ENCODE peak calls at places on chromosome 20, in ten cellular contexts. One of them, this sample, is unnamed.

GRCh38 chr20:36461600-36462439 is 79.5 kb upstream of the MYL9 start:
- DNase-seq in AG09309: no peak
- DNase-seq in GM10248: peak
- DNase-seq in Panc1: no peak
- DNase-seq in Calu3: peak
- DNase-seq in heart left ventricle: peak
- DNase-seq in pancreas: peak
- DNase-seq in transverse colon: peak
- DNase-seq in fibroblast of lung: peak
- DNase-seq in GM20000: no peak
- DNase-seq in this sample: peak

GRCh38 chr20:47993817-47994216 is 208.5 kb upstream of the SULF2 start:
- DNase-seq in Panc1: no peak
- DNase-seq in heart left ventricle: no peak
- DNase-seq in AG09309: no peak
- DNase-seq in GM10248: no peak
- DNase-seq in fibroblast of lung: no peak
- DNase-seq in pancreas: no peak
- DNase-seq in GM20000: no peak
- DNase-seq in Calu3: no peak
- DNase-seq in transverse colon: no peak
- DNase-seq in this sample: no peak

GRCh38 chr20:34581341-34582189 is 23.0 kb downstream of the MAP1LC3A start:
- DNase-seq in Panc1: no peak
- DNase-seq in GM10248: peak
- DNase-seq in transverse colon: no peak
- DNase-seq in fibroblast of lung: peak
- DNase-seq in AG09309: no peak
- DNase-seq in Calu3: no peak
- DNase-seq in pancreas: no peak
- DNase-seq in GM20000: peak
- DNase-seq in heart left ventricle: peak
- DNase-seq in this sample: peak

GRCh38 chr20:33541074-33541473 is 51.2 kb downstream of the CBFA2T2 start:
- DNase-seq in AG09309: no peak
- DNase-seq in heart left ventricle: no peak
- DNase-seq in Panc1: no peak
- DNase-seq in Calu3: no peak
- DNase-seq in transverse colon: no peak
- DNase-seq in GM20000: no peak
- DNase-seq in pancreas: no peak
- DNase-seq in fibroblast of lung: no peak
- DNase-seq in GM10248: no peak
- DNase-seq in this sample: no peak

GRCh38 chr20:1185316-1185741 is 548 bp upstream of the TMEM74B start:
- DNase-seq in fibroblast of lung: no peak
- DNase-seq in Panc1: no peak
- DNase-seq in Calu3: no peak
- DNase-seq in transverse colon: no peak
- DNase-seq in GM10248: peak
- DNase-seq in GM20000: peak
- DNase-seq in AG09309: no peak
- DNase-seq in heart left ventricle: no peak
- DNase-seq in pancreas: no peak
- DNase-seq in this sample: peak

GRCh38 chr20:19881080-19881840 is 123.2 kb downstream of the RIN2 start:
- DNase-seq in GM10248: no peak
- DNase-seq in AG09309: no peak
- DNase-seq in GM20000: no peak
- DNase-seq in Panc1: no peak
- DNase-seq in transverse colon: no peak
- DNase-seq in Calu3: no peak
- DNase-seq in heart left ventricle: no peak
- DNase-seq in fibroblast of lung: no peak
- DNase-seq in pancreas: no peak
- DNase-seq in this sample: no peak

GRCh38 chr20:4966826-4967751 is 34.2 kb downstream of the SLC23A2 start:
- DNase-seq in pancreas: no peak
- DNase-seq in GM10248: no peak
- DNase-seq in Calu3: no peak
- DNase-seq in fibroblast of lung: no peak
- DNase-seq in AG09309: no peak
- DNase-seq in transverse colon: no peak
- DNase-seq in Panc1: no peak
- DNase-seq in heart left ventricle: no peak
- DNase-seq in GM20000: no peak
- DNase-seq in this sample: no peak

GRCh38 chr20:32980131-32980941 is 23.9 kb downstream of the SUN5 start:
- DNase-seq in Calu3: no peak
- DNase-seq in GM10248: no peak
- DNase-seq in pancreas: no peak
- DNase-seq in transverse colon: no peak
- DNase-seq in AG09309: no peak
- DNase-seq in GM20000: no peak
- DNase-seq in Panc1: no peak
- DNase-seq in fibroblast of lung: peak
- DNase-seq in heart left ventricle: no peak
- DNase-seq in this sample: no peak

GRCh38 chr20:17571967-17572638 is 2.2 kb downstream of the DSTN start:
- DNase-seq in GM20000: no peak
- DNase-seq in transverse colon: no peak
- DNase-seq in Panc1: no peak
- DNase-seq in pancreas: no peak
- DNase-seq in heart left ventricle: no peak
- DNase-seq in GM10248: no peak
- DNase-seq in Calu3: no peak
- DNase-seq in AG09309: no peak
- DNase-seq in fibroblast of lung: no peak
- DNase-seq in this sample: no peak

GRCh38 chr20:6162239-6162638 is 39.4 kb upstream of the FERMT1 start:
- DNase-seq in Panc1: no peak
- DNase-seq in transverse colon: no peak
- DNase-seq in AG09309: no peak
- DNase-seq in Calu3: no peak
- DNase-seq in fibroblast of lung: peak
- DNase-seq in heart left ventricle: peak
- DNase-seq in GM20000: no peak
- DNase-seq in pancreas: peak
- DNase-seq in GM10248: no peak
- DNase-seq in this sample: no peak

GRCh38 chr20:62804632-62805364 is at the start of gene OGFR:
- DNase-seq in GM20000: peak
- DNase-seq in heart left ventricle: peak
- DNase-seq in transverse colon: peak
- DNase-seq in pancreas: no peak
- DNase-seq in GM10248: peak
- DNase-seq in AG09309: no peak
- DNase-seq in Calu3: peak
- DNase-seq in fibroblast of lung: peak
- DNase-seq in Panc1: no peak
- DNase-seq in this sample: peak

GRCh38 chr20:31587545-31588389 is 17.3 kb upstream of the ID1 start:
- DNase-seq in fibroblast of lung: peak
- DNase-seq in heart left ventricle: peak
- DNase-seq in GM10248: peak
- DNase-seq in AG09309: no peak
- DNase-seq in pancreas: peak
- DNase-seq in transverse colon: peak
- DNase-seq in Panc1: no peak
- DNase-seq in GM20000: peak
- DNase-seq in Calu3: no peak
- DNase-seq in this sample: peak

GRCh38 chr20:58174708-58175287 is 53.7 kb downstream of the ANKRD60 start:
- DNase-seq in heart left ventricle: peak
- DNase-seq in GM20000: no peak
- DNase-seq in fibroblast of lung: no peak
- DNase-seq in pancreas: no peak
- DNase-seq in GM10248: no peak
- DNase-seq in transverse colon: peak
- DNase-seq in AG09309: no peak
- DNase-seq in Panc1: no peak
- DNase-seq in Calu3: no peak
- DNase-seq in this sample: no peak

GRCh38 chr20:49540696-49541435 is 27.1 kb downstream of the PTGIS start:
- DNase-seq in pancreas: no peak
- DNase-seq in Calu3: no peak
- DNase-seq in GM10248: no peak
- DNase-seq in GM20000: no peak
- DNase-seq in fibroblast of lung: no peak
- DNase-seq in transverse colon: no peak
- DNase-seq in Panc1: no peak
- DNase-seq in heart left ventricle: no peak
- DNase-seq in AG09309: no peak
- DNase-seq in this sample: no peak

GRCh38 chr20:6689339-6689973 is 78.0 kb upstream of the BMP2 start:
- DNase-seq in AG09309: no peak
- DNase-seq in GM10248: no peak
- DNase-seq in fibroblast of lung: no peak
- DNase-seq in pancreas: no peak
- DNase-seq in GM20000: no peak
- DNase-seq in heart left ventricle: no peak
- DNase-seq in Calu3: no peak
- DNase-seq in Panc1: no peak
- DNase-seq in transverse colon: no peak
- DNase-seq in this sample: no peak

GRCh38 chr20:23145281-23145700 is 59.2 kb upstream of the CD93 start:
- DNase-seq in transverse colon: peak
- DNase-seq in Panc1: no peak
- DNase-seq in fibroblast of lung: peak
- DNase-seq in pancreas: no peak
- DNase-seq in GM20000: no peak
- DNase-seq in GM10248: no peak
- DNase-seq in heart left ventricle: peak
- DNase-seq in Calu3: no peak
- DNase-seq in AG09309: peak
- DNase-seq in this sample: no peak

DNA sequence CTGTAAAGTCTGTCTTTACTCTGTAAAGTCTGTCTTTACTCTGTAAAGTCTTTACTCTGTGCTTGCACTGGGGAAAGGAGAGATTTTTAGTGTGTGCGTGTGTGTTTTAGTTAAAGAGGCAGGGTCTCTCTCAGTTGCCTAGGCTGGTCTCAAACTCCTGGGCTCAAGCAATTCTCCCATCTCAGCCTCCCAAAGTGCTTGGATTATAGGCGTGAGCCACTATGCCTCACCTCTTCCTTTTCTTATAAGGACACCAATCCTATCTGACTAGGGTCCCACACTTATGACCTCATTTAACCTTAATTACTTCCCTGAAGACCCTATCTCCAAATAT is 93.8 kb downstream of the JPH2 start:
- DNase-seq in Panc1: no peak
- DNase-seq in fibroblast of lung: no peak
- DNase-seq in heart left ventricle: no peak
- DNase-seq in AG09309: no peak
- DNase-seq in pancreas: no peak
- DNase-seq in GM10248: no peak
- DNase-seq in GM20000: no peak
- DNase-seq in transverse colon: no peak
- DNase-seq in Calu3: no peak
- DNase-seq in this sample: no peak
- TF ChIP-seq CTCF in Panc1: peak
- TF ChIP-seq CTCF in fibroblast of lung: no peak
- TF ChIP-seq CTCF in heart left ventricle: no peak
- TF ChIP-seq CTCF in AG09309: no peak
- TF ChIP-seq CTCF in pancreas: no peak
- TF ChIP-seq CTCF in GM10248: no peak
- TF ChIP-seq CTCF in GM20000: no peak
- TF ChIP-seq CTCF in transverse colon: no peak
- TF ChIP-seq CTCF in Calu3: no peak
- TF ChIP-seq CTCF in this sample: no peak

DNA sequence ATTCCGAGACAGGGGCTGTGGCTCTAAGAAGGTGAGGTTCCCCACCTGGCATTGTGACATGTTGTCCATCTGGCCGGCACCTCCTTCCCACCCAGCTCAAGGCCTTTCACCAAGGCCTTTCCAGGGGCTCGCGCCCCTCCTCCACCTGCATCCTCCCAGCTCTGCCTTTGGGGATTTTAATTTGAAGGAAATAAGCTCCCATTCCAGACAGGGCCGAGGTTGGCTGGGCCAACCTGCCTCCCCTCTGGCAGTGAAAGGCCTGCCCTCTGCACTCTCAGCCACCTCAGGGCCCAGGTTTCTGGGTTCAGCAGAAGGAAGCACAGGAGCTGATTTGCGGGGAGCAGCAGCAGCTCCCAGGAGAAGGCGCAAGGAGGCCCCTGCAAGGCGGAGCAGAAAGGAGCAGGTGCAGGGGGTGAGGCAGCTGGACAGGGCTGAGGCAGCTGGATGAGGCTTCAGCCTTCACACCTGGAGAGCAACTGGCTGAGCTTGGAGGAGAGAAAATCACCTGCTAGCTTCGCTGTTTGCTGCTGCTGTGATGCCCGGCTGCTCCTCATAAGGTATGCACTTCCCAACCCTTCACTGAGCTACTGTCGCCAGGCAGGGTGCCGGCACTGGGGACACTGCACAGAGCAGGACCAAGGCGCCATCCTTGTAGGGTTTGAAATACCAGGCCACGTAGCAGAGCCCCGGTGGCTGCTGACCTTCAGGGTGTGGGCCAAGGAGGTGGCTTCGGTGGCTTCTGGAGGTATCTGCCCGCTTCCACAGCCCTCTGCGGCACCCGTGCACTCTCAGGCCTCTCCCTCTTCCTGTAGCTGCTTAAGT is 147.0 kb downstream of the SYNDIG1 start:
- DNase-seq in pancreas: no peak
- DNase-seq in Panc1: no peak
- DNase-seq in Calu3: no peak
- DNase-seq in transverse colon: no peak
- DNase-seq in GM10248: no peak
- DNase-seq in heart left ventricle: no peak
- DNase-seq in AG09309: no peak
- DNase-seq in GM20000: no peak
- DNase-seq in fibroblast of lung: no peak
- DNase-seq in this sample: no peak
- TF ChIP-seq CTCF in pancreas: no peak
- TF ChIP-seq CTCF in Panc1: no peak
- TF ChIP-seq CTCF in Calu3: no peak
- TF ChIP-seq CTCF in transverse colon: no peak
- TF ChIP-seq CTCF in GM10248: no peak
- TF ChIP-seq CTCF in heart left ventricle: no peak
- TF ChIP-seq CTCF in AG09309: no peak
- TF ChIP-seq CTCF in GM20000: no peak
- TF ChIP-seq CTCF in fibroblast of lung: no peak
- TF ChIP-seq CTCF in this sample: no peak

GRCh38 chr20:52744441-52744840 is 227.7 kb upstream of the TSHZ2 start:
- DNase-seq in AG09309: no peak
- DNase-seq in Panc1: no peak
- DNase-seq in heart left ventricle: no peak
- DNase-seq in GM20000: no peak
- DNase-seq in transverse colon: no peak
- DNase-seq in fibroblast of lung: no peak
- DNase-seq in pancreas: no peak
- DNase-seq in Calu3: no peak
- DNase-seq in GM10248: no peak
- DNase-seq in this sample: no peak
- TF ChIP-seq CTCF in AG09309: no peak
- TF ChIP-seq CTCF in Panc1: no peak
- TF ChIP-seq CTCF in heart left ventricle: no peak
- TF ChIP-seq CTCF in GM20000: no peak
- TF ChIP-seq CTCF in transverse colon: no peak
- TF ChIP-seq CTCF in fibroblast of lung: no peak
- TF ChIP-seq CTCF in pancreas: no peak
- TF ChIP-seq CTCF in Calu3: no peak
- TF ChIP-seq CTCF in GM10248: no peak
- TF ChIP-seq CTCF in this sample: no peak

GRCh38 chr20:50959543-50960126 is 1.0 kb downstream of the MOCS3 start:
- DNase-seq in AG09309: no peak
- DNase-seq in pancreas: no peak
- DNase-seq in heart left ventricle: no peak
- DNase-seq in GM20000: no peak
- DNase-seq in Panc1: no peak
- DNase-seq in Calu3: no peak
- DNase-seq in GM10248: no peak
- DNase-seq in fibroblast of lung: no peak
- DNase-seq in transverse colon: no peak
- DNase-seq in this sample: no peak
- TF ChIP-seq CTCF in AG09309: no peak
- TF ChIP-seq CTCF in pancreas: no peak
- TF ChIP-seq CTCF in heart left ventricle: no peak
- TF ChIP-seq CTCF in GM20000: no peak
- TF ChIP-seq CTCF in Panc1: no peak
- TF ChIP-seq CTCF in Calu3: no peak
- TF ChIP-seq CTCF in GM10248: no peak
- TF ChIP-seq CTCF in fibroblast of lung: no peak
- TF ChIP-seq CTCF in transverse colon: no peak
- TF ChIP-seq CTCF in this sample: no peak

This sample was measured in GM13976.